ENCODE peak calls at places on chromosomes 7 and 10, in four cellular contexts. P is CD8-positive, alpha-beta T cell; S is CD8-positive, alpha-beta memory T cell; F is pancreas. W is an unnamed sample. For H3K27me3, the result is how much of the 10 kb centered on the place peaks cover.

GRCh38 chr10:12628964-12629766 is 279.8 kb downstream of the CAMK1D start:
- DNase-seq in P (no peak), S (no peak), F (no peak), W (no peak)

GRCh38 chr7:148286150-148286549 is 304.4 kb upstream of the C7orf33 start:
- DNase-seq in P (no peak), S (no peak), F (no peak), W (peak)

GRCh38 chr10:11329055-11329673 is 282.3 kb downstream of the USP6NL start:
- DNase-seq in P (no peak), S (no peak), F (no peak), W (no peak)

GRCh38 chr10:133489816-133490588 is 36.3 kb downstream of the SCART1 start:
- DNase-seq in P (no peak), S (no peak), F (no peak), W (no peak)

GRCh38 chr10:98357208-98357836 is 57.7 kb downstream of the PYROXD2 start:
- DNase-seq in P (no peak), S (no peak), F (no peak), W (no peak)

GRCh38 chr10:73838827-73839226 is 27.4 kb upstream of the NDST2 start:
- DNase-seq in P (no peak), S (no peak), F (no peak), W (peak)

GRCh38 chr10:32445036-32445435 is 904 bp upstream of the CCDC7 start:
- DNase-seq in P (no peak), S (no peak), F (no peak), W (no peak)

GRCh38 chr10:130160775-130161174 is 24.6 kb downstream of the GLRX3 start:
- DNase-seq in P (no peak), S (no peak), F (no peak), W (no peak)

GRCh38 chr7:14988941-14989340 is 86.4 kb upstream of the DGKB start:
- DNase-seq in P (no peak), S (no peak), F (no peak), W (no peak)

GRCh38 chr7:100247152-100247757 is 27.5 kb downstream of the PVRIG start:
- DNase-seq in P (no peak), S (no peak), F (no peak), W (peak)

GRCh38 chr7:50304158-50304910 is at the start of gene IKZF1:
- DNase-seq in P (peak), S (peak), F (peak), W (peak)
- H3K27me3 ChIP-seq in P (under half), S (under half), F (under half), W (under half)

GRCh38 chr7:27128034-27128433 is 2.5 kb downstream of the HOXA4 start:
- DNase-seq in P (no peak), S (no peak), F (no peak), W (no peak)
- H3K27me3 ChIP-seq in P (under half), S (under half), F (under half), W (half or more)

GRCh38 chr10:8052970-8053445 is 1.5 kb upstream of the GATA3 start:
- DNase-seq in P (no peak), S (no peak), F (no peak), W (no peak)
- H3K27me3 ChIP-seq in P (under half), S (half or more), F (under half), W (half or more)

DNA sequence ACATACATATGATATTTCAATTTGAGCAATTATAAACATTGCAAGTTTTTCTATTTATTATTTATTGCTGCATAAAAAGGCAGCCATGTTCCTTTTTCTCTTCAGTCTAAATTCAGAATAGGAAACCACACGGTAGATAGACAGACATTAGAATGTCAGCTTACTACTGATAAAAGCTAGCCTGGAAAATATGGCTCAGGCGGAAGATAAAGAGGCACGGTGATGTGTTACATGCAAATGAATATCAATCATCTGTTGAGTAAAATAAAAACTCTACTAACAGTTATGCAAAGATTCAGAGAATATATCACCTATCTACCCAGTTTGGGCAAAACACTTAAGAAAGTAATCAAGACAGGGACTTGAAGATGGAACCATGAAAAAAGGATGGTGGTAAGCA is 73.5 kb upstream of the PDSS1 start:
- DNase-seq in P (no peak), S (no peak), F (no peak), W (no peak)
- H3K27me3 ChIP-seq in P (under half), S (under half), F (under half), W (under half)